ENCODE peak calls at places on chromosomes 4 and X, in six cellular contexts. T is ovary, U is suprapubic skin, R is stomach, L is A549, P is transverse colon. J is an unnamed sample. For H3K4me1, the result is how much of the 10 kb centered on the place peaks cover.

GRCh38 chr4:2321279-2322196 is 59.6 kb upstream of the MXD4 start:
- DNase-seq in T (no peak), U (peak), R (no peak), L (no peak), P (no peak), J (no peak)

GRCh38 chr4:40844261-40844660 is 94.5 kb downstream of the NSUN7 start:
- DNase-seq in T (no peak), U (no peak), R (no peak), L (no peak), P (no peak), J (peak)

GRCh38 chrX:109855501-109855900 is 122.4 kb upstream of the ACSL4 start:
- DNase-seq in T (no peak), U (no peak), R (no peak), L (no peak), P (no peak), J (no peak)

GRCh38 chr4:128468485-128468989 is 180.9 kb upstream of the PGRMC2 start:
- DNase-seq in T (peak), U (no peak), R (peak), L (peak), P (peak), J (peak)

GRCh38 chrX:124223524-124223923 is 108.9 kb upstream of the TEX13D start:
- DNase-seq in T (no peak), U (no peak), R (no peak), L (no peak), P (no peak), J (no peak)

GRCh38 chrX:81202413-81202794 is 502 bp downstream of the SH3BGRL start:
- DNase-seq in T (no peak), U (no peak), R (no peak), L (no peak), P (no peak), J (no peak)

GRCh38 chr4:13461511-13461910 is 22.6 kb downstream of the RAB28 start:
- DNase-seq in T (no peak), U (no peak), R (no peak), L (no peak), P (no peak), J (no peak)

GRCh38 chr4:124105212-124105611 is 607.3 kb downstream of the ANKRD50 start:
- DNase-seq in T (no peak), U (no peak), R (no peak), L (no peak), P (no peak), J (no peak)

GRCh38 chrX:154458116-154458953 is at the start of gene PLXNA3:
- DNase-seq in T (peak), U (no peak), R (peak), L (no peak), P (peak), J (no peak)

GRCh38 chrX:153032397-153033118 is 23.7 kb upstream of the PNMA3 start:
- DNase-seq in T (peak), U (peak), R (peak), L (peak), P (peak), J (peak)

GRCh38 chrX:109840585-109840984 is 107.5 kb upstream of the ACSL4 start:
- DNase-seq in T (peak), U (no peak), R (no peak), L (peak), P (peak), J (peak)

GRCh38 chrX:39845289-39845688 is 252.5 kb downstream of the BCOR start:
- DNase-seq in T (no peak), U (no peak), R (no peak), L (no peak), P (no peak), J (no peak)

GRCh38 chr4:110533940-110534339 is 58.0 kb downstream of the ENPEP start:
- DNase-seq in T (no peak), U (no peak), R (no peak), L (peak), P (no peak), J (no peak)

GRCh38 chr4:186666750-186667149 is 56.9 kb downstream of the FAT1 start:
- DNase-seq in T (no peak), U (no peak), R (no peak), L (no peak), P (no peak), J (no peak)

GRCh38 chr4:184451726-184452125 is 22.6 kb downstream of the IRF2 start:
- DNase-seq in T (no peak), U (no peak), R (no peak), L (no peak), P (no peak), J (no peak)

GRCh38 chrX:109826954-109827708 is 94.1 kb upstream of the ACSL4 start:
- DNase-seq in T (no peak), U (no peak), R (no peak), L (peak), P (no peak), J (no peak)

GRCh38 chr4:81422591-81422990 is 49.1 kb downstream of the RASGEF1B start:
- DNase-seq in T (no peak), U (no peak), R (no peak), L (no peak), P (no peak), J (no peak)

GRCh38 chrX:56233682-56234081 is 1.5 kb downstream of the KLF8 start:
- DNase-seq in T (peak), U (peak), R (no peak), L (peak), P (peak), J (peak)

GRCh38 chr4:153115322-153116100 is 88.7 kb upstream of the TRIM2 start:
- DNase-seq in T (no peak), U (no peak), R (peak), L (peak), P (peak), J (no peak)

GRCh38 chr4:124903995-124904722 is 191.6 kb upstream of the ANKRD50 start:
- DNase-seq in T (peak), U (no peak), R (peak), L (peak), P (no peak), J (no peak)

GRCh38 chr4:15506464-15506863 is 36.8 kb downstream of the CC2D2A start:
- DNase-seq in T (no peak), U (no peak), R (no peak), L (no peak), P (no peak), J (no peak)

GRCh38 chrX:53682885-53683555 is 3.5 kb downstream of the HUWE1 start:
- DNase-seq in T (no peak), U (no peak), R (no peak), L (peak), P (peak), J (peak)

GRCh38 chr4:38319456-38320348 is 344.3 kb upstream of the KLF3 start:
- DNase-seq in T (peak), U (peak), R (peak), L (peak), P (peak), J (peak)

GRCh38 chrX:139204576-139204902 is 326.0 kb upstream of the F9 start:
- DNase-seq in T (no peak), U (no peak), R (no peak), L (no peak), P (no peak), J (no peak)

GRCh38 chr4:4254666-4255065 is 6.6 kb upstream of the TMEM128 start:
- DNase-seq in T (no peak), U (no peak), R (no peak), L (no peak), P (no peak), J (no peak)

GRCh38 chr4:78032446-78032845 is 24.7 kb upstream of the FRAS1 start:
- DNase-seq in T (no peak), U (no peak), R (no peak), L (no peak), P (no peak), J (no peak)

GRCh38 chr4:68430337-68430736 is 16.9 kb upstream of the TMPRSS11E start:
- DNase-seq in T (no peak), U (no peak), R (no peak), L (no peak), P (no peak), J (no peak)

GRCh38 chr4:20326977-20327376 is 75.3 kb downstream of the SLIT2 start:
- DNase-seq in T (no peak), U (no peak), R (no peak), L (no peak), P (no peak), J (no peak)

GRCh38 chrX:9847071-9847470 is 60.8 kb downstream of the SHROOM2 start:
- DNase-seq in T (no peak), U (no peak), R (no peak), L (peak), P (no peak), J (no peak)

GRCh38 chrX:37383313-37383712 is 34.1 kb downstream of the PRRG1 start:
- DNase-seq in T (no peak), U (no peak), R (no peak), L (no peak), P (no peak), J (no peak)

GRCh38 chr4:38322709-38323108 is 341.3 kb upstream of the KLF3 start:
- DNase-seq in T (peak), U (no peak), R (no peak), L (peak), P (no peak), J (no peak)

GRCh38 chr4:151436093-151436518 is 27.1 kb downstream of the FHIP1A start:
- DNase-seq in T (no peak), U (no peak), R (no peak), L (no peak), P (no peak), J (no peak)

GRCh38 chr4:155667538-155668511 is 1.2 kb downstream of the GUCY1A1 start:
- DNase-seq in T (no peak), U (no peak), R (no peak), L (peak), P (peak), J (peak)

GRCh38 chrX:63503541-63503940 is 152.4 kb upstream of the SPIN4 start:
- DNase-seq in T (no peak), U (no peak), R (no peak), L (peak), P (no peak), J (no peak)

GRCh38 chr4:174929346-174929745 is 11.2 kb downstream of the ADAM29 start:
- DNase-seq in T (no peak), U (no peak), R (no peak), L (no peak), P (no peak), J (no peak)

GRCh38 chr4:1984406-1985191 is 24.2 kb downstream of the NELFA start:
- DNase-seq in T (no peak), U (peak), R (no peak), L (no peak), P (no peak), J (no peak)

GRCh38 chr4:168716411-168717129 is 219.7 kb downstream of the PALLD start:
- DNase-seq in T (no peak), U (no peak), R (no peak), L (no peak), P (no peak), J (no peak)

GRCh38 chr4:149584703-149585102 is 230.9 kb downstream of the IQCM start:
- DNase-seq in T (no peak), U (no peak), R (no peak), L (no peak), P (no peak), J (no peak)

GRCh38 chrX:130093271-130093670 is 17.0 kb downstream of the ELF4 start:
- DNase-seq in T (no peak), U (no peak), R (no peak), L (no peak), P (no peak), J (no peak)

GRCh38 chrX:130097507-130098201 is 12.6 kb downstream of the ELF4 start:
- DNase-seq in T (no peak), U (no peak), R (peak), L (no peak), P (peak), J (no peak)

GRCh38 chrX:130095249-130095648 is 15.0 kb downstream of the ELF4 start:
- DNase-seq in T (no peak), U (no peak), R (no peak), L (no peak), P (no peak), J (no peak)

GRCh38 chrX:130091976-130092522 is 18.2 kb downstream of the ELF4 start:
- DNase-seq in T (no peak), U (no peak), R (peak), L (no peak), P (peak), J (no peak)

DNA sequence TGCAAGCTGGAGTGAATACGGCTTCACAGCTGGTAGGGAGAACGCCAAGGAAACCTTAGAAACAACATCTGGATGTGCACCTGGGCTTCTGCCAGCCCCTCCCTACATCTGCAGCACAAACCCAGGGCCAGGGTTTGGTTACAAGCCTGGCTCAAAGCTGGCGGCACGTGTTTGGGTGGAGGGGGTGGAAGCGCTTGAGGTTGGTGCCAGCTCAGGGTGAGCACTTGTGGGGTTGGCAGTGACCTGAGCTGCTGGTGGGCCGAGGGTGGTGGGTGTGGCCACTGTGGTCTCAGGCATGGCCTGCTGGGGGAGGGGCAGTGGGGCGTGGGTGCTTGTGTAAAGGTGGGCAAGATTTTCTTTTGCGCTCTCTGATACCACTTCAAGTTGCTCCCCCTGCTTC is 15.6 kb downstream of the ELF4 start:
- DNase-seq in T (no peak), U (no peak), R (no peak), L (no peak), P (no peak), J (no peak)
- H3K4me1 ChIP-seq in T (under half), U (under half), R (under half), L (under half), P (under half), J (under half)

GRCh38 chrX:1395646-1396216 is 3.8 kb upstream of the SLC25A6 start:
- DNase-seq in T (no peak), U (no peak), R (no peak), L (no peak), P (no peak), J (no peak)

GRCh38 chrX:1397001-1397400 is 5.1 kb upstream of the SLC25A6 start:
- DNase-seq in T (no peak), U (no peak), R (no peak), L (no peak), P (no peak), J (peak)

GRCh38 chrX:1392376-1393130 is 640 bp upstream of the SLC25A6 start:
- DNase-seq in T (peak), U (no peak), R (peak), L (peak), P (peak), J (peak)

GRCh38 chrX:1393871-1394615 is 2.1 kb upstream of the SLC25A6 start:
- DNase-seq in T (no peak), U (no peak), R (peak), L (no peak), P (no peak), J (peak)

DNA sequence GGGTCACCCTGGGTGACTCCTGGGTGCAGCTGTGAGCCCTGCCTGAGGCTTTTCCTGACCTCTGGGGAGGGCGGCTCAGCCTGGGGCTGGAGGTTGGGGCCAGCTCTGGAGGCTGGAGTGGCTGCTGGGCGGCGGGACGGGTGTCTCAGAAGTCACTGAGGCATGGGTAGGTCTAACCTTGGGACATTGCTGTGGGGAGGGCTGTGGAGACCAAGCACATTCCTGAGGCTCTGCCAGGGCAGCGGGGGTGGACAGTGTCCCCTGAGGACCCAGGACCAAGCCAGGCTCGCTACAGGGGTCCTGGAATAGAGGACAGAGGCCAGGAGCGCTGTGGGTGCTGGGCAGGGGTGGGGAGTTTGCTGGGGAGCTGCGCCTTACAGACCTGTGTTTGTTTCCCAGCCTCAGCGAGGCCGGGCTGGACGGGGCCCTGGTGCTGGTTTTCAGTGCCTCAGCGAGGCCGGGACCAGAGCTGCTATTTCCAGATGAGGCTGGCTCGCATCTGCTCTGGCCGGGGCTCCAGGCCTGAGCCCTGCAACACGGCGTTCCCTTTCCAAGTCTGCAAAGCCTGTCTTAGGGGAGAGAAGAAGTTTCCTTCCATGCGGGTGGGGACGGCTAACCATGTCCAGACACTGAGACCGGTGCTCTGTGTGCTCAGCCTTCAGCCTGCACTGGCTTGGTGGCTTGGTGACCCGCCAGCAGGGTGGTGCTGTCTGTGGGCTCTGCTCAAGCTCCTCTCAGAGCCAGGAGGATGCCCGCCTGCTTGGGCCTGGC is 3.0 kb upstream of the SLC25A6 start:
- DNase-seq in T (peak), U (no peak), R (no peak), L (no peak), P (no peak), J (peak)
- H3K4me3 ChIP-seq in T (no peak), U (no peak), R (no peak), L (no peak), P (no peak), J (no peak)

DNA sequence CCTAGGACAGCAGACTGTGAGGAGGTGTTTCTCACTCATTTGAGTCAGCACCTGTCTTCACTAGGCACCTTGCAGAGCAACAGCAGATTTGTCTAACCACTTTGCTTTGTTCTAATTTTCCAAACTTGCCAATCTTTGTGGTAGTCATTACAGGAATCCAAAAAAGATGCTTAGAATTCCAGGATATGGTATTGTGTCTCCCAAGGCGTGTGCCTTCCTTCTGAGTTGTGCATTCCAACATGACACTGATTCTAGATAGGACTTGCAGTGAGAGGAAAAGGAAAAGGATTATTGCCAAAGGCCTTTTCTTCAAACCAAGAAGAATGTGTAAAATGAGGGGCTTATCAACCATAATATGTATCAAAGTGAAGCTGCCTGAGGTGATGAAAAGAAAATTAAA is 126.2 kb downstream of the MAPK10 start:
- DNase-seq in T (no peak), U (no peak), R (no peak), L (no peak), P (no peak), J (no peak)
- TF ChIP-seq EP300 in T (no peak), U (no peak), R (no peak), L (no peak), P (no peak), J (no peak)

DNA sequence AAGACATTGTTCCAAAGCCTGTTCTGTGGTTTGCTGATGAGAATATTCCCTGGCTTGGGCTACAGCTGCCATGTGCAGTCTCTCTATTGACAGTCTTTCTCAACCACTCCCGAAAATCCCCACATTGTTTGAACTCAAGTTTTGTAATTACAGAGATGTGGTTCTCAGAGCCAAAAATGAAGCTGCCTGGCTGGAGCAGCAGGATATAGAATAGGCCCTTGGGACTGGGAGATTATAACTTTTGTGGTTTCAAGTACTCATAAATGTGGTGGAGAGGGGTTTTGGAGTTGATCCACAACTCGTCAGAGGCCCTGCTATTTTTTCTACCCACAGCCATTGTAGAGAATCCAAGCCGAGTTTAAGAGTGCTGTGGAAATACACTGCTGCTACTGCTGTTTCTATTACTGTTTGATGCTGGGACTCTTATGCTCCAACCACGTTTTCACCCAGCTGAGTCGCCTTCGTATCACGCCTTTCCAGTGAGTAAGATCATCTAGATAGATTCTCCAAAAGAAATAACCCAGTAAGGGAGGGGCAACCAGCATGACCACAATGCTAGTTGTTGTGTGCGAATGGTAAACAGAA is 57.1 kb upstream of the ATXN3L start:
- DNase-seq in T (no peak), U (no peak), R (no peak), L (no peak), P (no peak), J (no peak)
- H3K4me1 ChIP-seq in T (under half), U (under half), R (under half), L (under half), P (under half), J (under half)

DNA sequence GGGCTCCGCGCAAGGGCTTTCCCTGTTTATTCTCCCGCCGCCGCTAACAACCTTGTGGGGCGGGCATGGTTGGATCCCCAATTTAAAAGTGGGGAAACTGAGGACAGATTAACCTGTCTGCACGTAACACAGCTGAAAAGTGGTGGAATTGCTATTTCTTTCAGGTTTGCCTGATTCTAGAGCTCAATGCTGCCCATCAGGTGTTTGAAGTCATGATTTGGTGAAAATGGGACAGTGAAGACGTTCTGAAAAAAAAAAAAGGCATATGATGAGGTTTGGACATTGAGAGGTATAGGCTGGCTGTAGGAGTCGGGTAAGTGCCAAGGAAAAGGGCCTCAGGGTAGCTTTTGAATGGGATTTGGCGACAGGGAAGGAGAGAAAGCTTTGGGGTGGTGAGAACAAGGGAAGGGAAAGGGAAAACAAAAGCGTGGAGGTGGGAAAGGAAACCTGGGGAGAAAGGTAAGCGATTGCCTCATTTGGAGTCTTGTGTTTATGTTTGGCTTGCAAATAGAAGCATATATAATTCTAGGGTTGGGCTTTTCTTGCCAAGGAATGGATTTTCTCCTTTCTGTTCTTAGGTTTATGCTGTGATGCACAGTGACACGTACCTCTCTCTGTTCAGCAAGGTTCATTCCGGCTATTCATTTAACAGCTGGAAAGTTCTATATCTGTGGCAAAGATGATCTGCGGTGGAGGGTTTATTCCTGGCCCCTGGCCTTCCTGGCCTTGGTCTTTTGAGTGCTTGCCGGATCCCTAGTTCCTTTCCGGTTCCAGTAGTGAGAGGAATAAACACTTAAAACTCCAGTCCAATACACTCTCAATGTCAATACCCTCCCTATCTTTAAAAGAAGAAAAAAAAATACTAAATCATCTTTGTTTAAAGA is 2.4 kb upstream of the STIM2 start:
- DNase-seq in T (no peak), U (no peak), R (no peak), L (no peak), P (no peak), J (no peak)
- H3K4me3 ChIP-seq in T (peak), U (peak), R (peak), L (peak), P (peak), J (peak)

GRCh38 chr4:26141916-26142638 is 178.7 kb upstream of the RBPJ start:
- DNase-seq in T (no peak), U (no peak), R (peak), L (no peak), P (peak), J (peak)
- TF ChIP-seq EP300 in T (no peak), U (no peak), R (no peak), L (no peak), P (peak), J (peak)

J was measured in sigmoid colon.